ENCODE peak calls at places on chromosomes 7 and 10, in four cellular contexts. B, P, E and Q are unnamed samples.

GRCh38 chr7:77529279-77529678 is 7.8 kb upstream of the PTPN12 start:
- DNase-seq in E (no peak), P (no peak), B (no peak), Q (no peak)

GRCh38 chr7:151590801-151591771 is 71.4 kb upstream of the RHEB start:
- DNase-seq in P (no peak), E (no peak), B (no peak), Q (no peak)

GRCh38 chr7:68279827-68280400 is 1283.3 kb downstream of the TYW1 start:
- DNase-seq in E (no peak), B (no peak), P (no peak), Q (no peak)

GRCh38 chr7:37604078-37604477 is 79.5 kb upstream of the GPR141 start:
- DNase-seq in P (no peak), E (no peak), B (no peak), Q (no peak)

GRCh38 chr10:62805139-62806092 is 896 bp downstream of the ADO start:
- DNase-seq in E (peak; percentile 38), B (peak; percentile 43), P (peak; percentile 44), Q (no peak)

GRCh38 chr10:132363921-132364593 is 32.1 kb downstream of the LRRC27 start:
- DNase-seq in B (peak; percentile 45), E (no peak), P (peak; percentile 28), Q (no peak)

GRCh38 chr10:13794982-13795381 is 208.2 kb downstream of the PRPF18 start:
- DNase-seq in P (no peak), B (no peak), E (no peak), Q (no peak)

GRCh38 chr10:26423722-26424121 is 14.4 kb upstream of the APBB1IP start:
- DNase-seq in E (no peak), B (no peak), P (no peak), Q (no peak)

GRCh38 chr7:115145512-115145911 is 223.6 kb downstream of the MDFIC start:
- DNase-seq in E (no peak), P (no peak), B (no peak), Q (no peak)

GRCh38 chr7:109864263-109864662 is 1226.7 kb upstream of the LRRN3 start:
- DNase-seq in P (no peak), E (no peak), B (no peak), Q (no peak)

GRCh38 chr10:102511562-102512274 is 7.9 kb downstream of the SUFU start:
- DNase-seq in P (no peak), B (no peak), E (no peak), Q (no peak)

GRCh38 chr10:32981760-32982159 is 23.7 kb upstream of the ITGB1 start:
- DNase-seq in B (no peak), E (no peak), P (no peak), Q (no peak)

GRCh38 chr7:24701232-24701898 is 55.9 kb downstream of the GSDME start:
- DNase-seq in P (no peak), E (no peak), B (no peak), Q (no peak)

GRCh38 chr10:120824864-120825263 is 26.3 kb upstream of the WDR11 start:
- DNase-seq in P (peak; percentile 27), B (peak; percentile 51), E (peak; percentile 67), Q (peak; percentile 79)

GRCh38 chr10:10657139-10657760 is 360.4 kb upstream of the CELF2 start:
- DNase-seq in B (no peak), P (no peak), E (no peak), Q (no peak)

GRCh38 chr10:101012525-101013364 is 13.1 kb downstream of the LZTS2 start:
- DNase-seq in E (peak; percentile 84), P (peak; percentile 64), B (peak; percentile 89), Q (peak; percentile 82)

GRCh38 chr10:89078729-89079672 is 88.4 kb downstream of the FAS start:
- DNase-seq in P (no peak), B (no peak), E (no peak), Q (no peak)

GRCh38 chr10:9762966-9763656 is 1254.6 kb upstream of the CELF2 start:
- DNase-seq in B (no peak), E (no peak), P (no peak), Q (no peak)

GRCh38 chr7:102146122-102146521 is 140.5 kb upstream of the SH2B2 start:
- DNase-seq in B (no peak), E (no peak), P (no peak), Q (no peak)

GRCh38 chr10:110496553-110497437 is 912 bp upstream of the DUSP5 start:
- DNase-seq in B (no peak), P (no peak), E (no peak), Q (no peak)

GRCh38 chr10:43710772-43711471 is 62.2 kb upstream of the ZNF32 start:
- DNase-seq in B (no peak), E (no peak), P (no peak), Q (no peak)

GRCh38 chr10:103431902-103432301 is 20.3 kb downstream of the CALHM2 start:
- DNase-seq in P (no peak), E (no peak), B (peak; percentile 10), Q (no peak)

GRCh38 chr7:40918701-40919271 is 784.0 kb downstream of the SUGCT start:
- DNase-seq in E (no peak), B (no peak), P (no peak), Q (no peak)

GRCh38 chr7:156219307-156220077 is 407.2 kb upstream of the SHH start:
- DNase-seq in B (no peak), E (no peak), P (no peak), Q (no peak)

GRCh38 chr10:63173468-63174227 is 40.5 kb downstream of the NRBF2 start:
- DNase-seq in P (no peak), E (no peak), B (no peak), Q (no peak)

GRCh38 chr10:24899571-24899970 is 52.8 kb downstream of the PRTFDC1 start:
- DNase-seq in P (no peak), E (no peak), B (no peak), Q (no peak)

GRCh38 chr7:73963252-73963822 is 64.6 kb upstream of the ELN start:
- DNase-seq in P (no peak), B (no peak), E (no peak), Q (no peak)

GRCh38 chr7:117791877-117792780 is 81.1 kb downstream of the CTTNBP2 start:
- DNase-seq in P (peak; percentile 80), E (no peak), B (no peak), Q (no peak)

GRCh38 chr7:50653997-50654425 is 88.8 kb upstream of the DDC start:
- DNase-seq in E (no peak), P (no peak), B (no peak), Q (no peak)

GRCh38 chr10:14326581-14326980 is 4.1 kb downstream of the FRMD4A start:
- DNase-seq in B (no peak), E (no peak), P (no peak), Q (no peak)

GRCh38 chr10:106189254-106189653 is 975.3 kb downstream of the SORCS1 start:
- DNase-seq in E (peak; percentile 64), P (no peak), B (peak; percentile 5), Q (peak; percentile 40)

GRCh38 chr10:25294032-25294926 is 119.5 kb downstream of the GPR158 start:
- DNase-seq in E (no peak), P (no peak), B (peak; percentile 3), Q (no peak)

GRCh38 chr10:48459270-48460147 is 145.4 kb downstream of the ARHGAP22 start:
- DNase-seq in P (no peak), B (no peak), E (peak; percentile 58), Q (no peak)

DNA sequence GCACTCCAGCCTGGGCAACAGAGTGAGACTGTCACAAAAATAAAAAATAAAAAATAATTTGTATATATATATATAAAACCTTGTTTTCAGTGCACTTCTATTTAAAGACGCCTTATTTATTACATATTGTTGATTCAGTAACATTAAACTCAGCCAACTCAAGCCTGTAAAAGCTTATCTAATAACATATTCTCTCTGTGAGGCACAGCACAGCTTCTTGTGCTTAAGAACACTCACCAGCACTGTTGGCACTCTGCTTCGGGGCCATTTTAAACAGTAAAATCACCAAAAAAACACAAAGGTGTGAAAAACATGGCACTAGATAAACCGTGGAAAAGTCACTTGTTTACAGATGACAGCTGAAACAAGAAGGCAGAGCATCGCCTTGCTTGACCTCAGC is 89.0 kb upstream of the C10orf90 start:
- DNase-seq in B (no peak), E (no peak), P (no peak), Q (no peak)
- TF ChIP-seq ELF4 in B (no peak), E (no peak), P (no peak), Q (no peak)

GRCh38 chr10:80471715-80472233 is 17.7 kb downstream of the TSPAN14 start:
- DNase-seq in B (no peak), E (no peak), P (no peak), Q (no peak)
- TF ChIP-seq ELF4 in B (no peak), E (no peak), P (no peak), Q (no peak)

GRCh38 chr7:63953181-63953580 is 45.5 kb upstream of the ZNF722 start:
- DNase-seq in P (no peak), E (no peak), B (no peak), Q (no peak)
- TF ChIP-seq ELF4 in P (no peak), E (no peak), B (no peak), Q (no peak)

GRCh38 chr10:124825702-124826101 is 24.1 kb downstream of the ABRAXAS2 start:
- DNase-seq in E (no peak), P (no peak), B (no peak), Q (no peak)

GRCh38 chr10:124820121-124820520 is 18.5 kb downstream of the ABRAXAS2 start:
- DNase-seq in E (no peak), B (no peak), P (no peak), Q (no peak)

GRCh38 chr10:124827474-124827873 is 25.9 kb downstream of the ABRAXAS2 start:
- DNase-seq in E (no peak), P (peak; percentile 13), B (peak; percentile 5), Q (peak; percentile 32)

GRCh38 chr10:124821520-124821919 is 19.9 kb downstream of the ABRAXAS2 start:
- DNase-seq in P (no peak), B (no peak), E (no peak), Q (no peak)

DNA sequence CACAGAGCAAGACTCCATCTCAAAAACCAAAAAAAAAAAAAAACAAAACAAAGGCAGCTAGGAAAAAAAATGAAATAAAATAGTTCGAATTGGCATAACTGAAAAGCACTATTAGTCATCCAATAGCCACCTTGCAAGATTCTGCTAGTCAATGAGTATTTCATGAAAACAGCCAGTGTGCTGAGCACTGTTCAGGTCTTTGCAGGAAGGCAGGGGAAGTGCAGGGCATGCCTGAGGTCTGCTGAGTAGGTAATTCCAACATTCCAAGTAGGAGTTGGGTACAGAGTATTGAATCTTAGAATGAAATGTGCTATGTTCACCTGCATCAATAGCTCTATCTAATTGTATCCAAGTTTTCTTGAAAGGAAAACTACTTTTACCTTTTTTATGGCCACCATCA is 22.9 kb downstream of the ABRAXAS2 start:
- DNase-seq in P (no peak), E (no peak), B (no peak), Q (no peak)
- TF ChIP-seq ELF4 in P (no peak), E (no peak), B (no peak), Q (no peak)

GRCh38 chr10:52979295-52980025 is 206.9 kb upstream of the MBL2 start:
- DNase-seq in E (no peak), B (no peak), P (no peak), Q (no peak)
- TF ChIP-seq ELF4 in E (no peak), B (no peak), P (no peak), Q (no peak)

DNA sequence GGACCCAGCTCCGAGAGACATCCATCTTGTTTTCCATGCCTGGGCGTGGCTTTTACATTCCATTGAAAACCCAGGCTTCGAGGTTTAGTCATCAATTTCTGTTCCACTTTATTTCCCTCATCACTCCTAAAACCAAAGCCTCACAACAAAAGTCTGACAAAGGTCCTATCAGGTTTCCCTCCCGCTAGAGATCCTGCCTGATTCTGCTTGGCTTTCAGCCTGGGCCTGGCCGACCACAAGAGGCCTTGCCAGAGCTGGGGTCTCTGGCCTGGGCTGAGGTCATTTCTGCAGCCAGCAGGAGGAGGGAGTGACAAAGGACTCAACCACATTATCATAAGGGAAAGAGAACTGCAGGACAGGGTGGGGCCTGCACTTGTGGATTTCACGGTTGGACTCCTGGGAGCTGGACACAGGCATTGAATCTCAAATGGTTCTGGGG is 167.0 kb downstream of the FANK1 start:
- DNase-seq in B (no peak), E (no peak), P (no peak), Q (no peak)
- TF ChIP-seq ELF4 in B (no peak), E (no peak), P (no peak), Q (no peak)